ENCODE peak calls at places on chromosomes 6 and 20, in seven cellular contexts. One of them, this sample, is unnamed.
A peak's percentile ranks its signal among the peaks of the same experiment; 100 is the strongest.

GRCh38 chr20:62843656-62844055 is 18.0 kb downstream of the TCFL5 start:
- DNase-seq in CD4-positive, alpha-beta T cell: no peak
- DNase-seq in astrocyte: no peak
- DNase-seq in right atrium auricular region: no peak
- DNase-seq in Peyer's patch: no peak
- DNase-seq in kidney: no peak
- DNase-seq in cardiac muscle cell: no peak
- DNase-seq in this sample: no peak

GRCh38 chr6:119148102-119148824 is 69.8 kb upstream of the FAM184A start:
- DNase-seq in right atrium auricular region: no peak
- DNase-seq in Peyer's patch: no peak
- DNase-seq in cardiac muscle cell: peak; percentile 88
- DNase-seq in kidney: no peak
- DNase-seq in astrocyte: peak; percentile 81
- DNase-seq in CD4-positive, alpha-beta T cell: no peak
- DNase-seq in this sample: no peak

GRCh38 chr20:58065508-58066361 is 162.7 kb downstream of the ANKRD60 start:
- DNase-seq in Peyer's patch: no peak
- DNase-seq in cardiac muscle cell: no peak
- DNase-seq in astrocyte: peak; percentile 73
- DNase-seq in kidney: no peak
- DNase-seq in CD4-positive, alpha-beta T cell: no peak
- DNase-seq in right atrium auricular region: peak; percentile 38
- DNase-seq in this sample: no peak

GRCh38 chr20:22579119-22579427 is 5.3 kb downstream of the FOXA2 start:
- DNase-seq in cardiac muscle cell: no peak
- DNase-seq in Peyer's patch: no peak
- DNase-seq in right atrium auricular region: no peak
- DNase-seq in kidney: no peak
- DNase-seq in astrocyte: no peak
- DNase-seq in CD4-positive, alpha-beta T cell: no peak
- DNase-seq in this sample: no peak

GRCh38 chr20:47929368-47930115 is 144.3 kb upstream of the SULF2 start:
- DNase-seq in cardiac muscle cell: peak; percentile 75
- DNase-seq in Peyer's patch: no peak
- DNase-seq in CD4-positive, alpha-beta T cell: no peak
- DNase-seq in right atrium auricular region: no peak
- DNase-seq in kidney: no peak
- DNase-seq in astrocyte: peak; percentile 84
- DNase-seq in this sample: no peak

GRCh38 chr6:24504274-24504641 is 9.5 kb downstream of the ALDH5A1 start:
- DNase-seq in right atrium auricular region: peak; percentile 7
- DNase-seq in cardiac muscle cell: no peak
- DNase-seq in kidney: no peak
- DNase-seq in Peyer's patch: no peak
- DNase-seq in CD4-positive, alpha-beta T cell: no peak
- DNase-seq in astrocyte: no peak
- DNase-seq in this sample: no peak

GRCh38 chr20:44900231-44900854 is 9.5 kb upstream of the PABPC1L start:
- DNase-seq in CD4-positive, alpha-beta T cell: no peak
- DNase-seq in cardiac muscle cell: no peak
- DNase-seq in astrocyte: no peak
- DNase-seq in kidney: no peak
- DNase-seq in Peyer's patch: no peak
- DNase-seq in right atrium auricular region: no peak
- DNase-seq in this sample: no peak

GRCh38 chr20:34954905-34955231 is 738 bp downstream of the GSS start:
- DNase-seq in right atrium auricular region: peak; percentile 66
- DNase-seq in kidney: no peak
- DNase-seq in CD4-positive, alpha-beta T cell: no peak
- DNase-seq in cardiac muscle cell: peak; percentile 38
- DNase-seq in astrocyte: peak; percentile 29
- DNase-seq in Peyer's patch: no peak
- DNase-seq in this sample: no peak

GRCh38 chr20:4226330-4227084 is 211.1 kb upstream of the RNF24 start:
- DNase-seq in astrocyte: no peak
- DNase-seq in Peyer's patch: no peak
- DNase-seq in CD4-positive, alpha-beta T cell: no peak
- DNase-seq in cardiac muscle cell: no peak
- DNase-seq in kidney: no peak
- DNase-seq in right atrium auricular region: no peak
- DNase-seq in this sample: no peak

GRCh38 chr6:101770116-101770515 is 376.6 kb downstream of the GRIK2 start:
- DNase-seq in astrocyte: no peak
- DNase-seq in Peyer's patch: no peak
- DNase-seq in cardiac muscle cell: no peak
- DNase-seq in CD4-positive, alpha-beta T cell: no peak
- DNase-seq in kidney: no peak
- DNase-seq in right atrium auricular region: no peak
- DNase-seq in this sample: no peak

GRCh38 chr6:100962466-100962865 is 81.3 kb upstream of the ASCC3 start:
- DNase-seq in Peyer's patch: no peak
- DNase-seq in astrocyte: no peak
- DNase-seq in kidney: no peak
- DNase-seq in cardiac muscle cell: no peak
- DNase-seq in right atrium auricular region: no peak
- DNase-seq in CD4-positive, alpha-beta T cell: no peak
- DNase-seq in this sample: no peak

GRCh38 chr6:137933696-137934095 is 66.6 kb downstream of the TNFAIP3 start:
- DNase-seq in Peyer's patch: no peak
- DNase-seq in cardiac muscle cell: peak; percentile 84
- DNase-seq in kidney: no peak
- DNase-seq in astrocyte: peak; percentile 80
- DNase-seq in CD4-positive, alpha-beta T cell: no peak
- DNase-seq in right atrium auricular region: peak; percentile 77
- DNase-seq in this sample: no peak

GRCh38 chr6:44072959-44073611 is 54.2 kb downstream of the MRPL14 start:
- DNase-seq in astrocyte: peak; percentile 57
- DNase-seq in kidney: peak; percentile 94
- DNase-seq in CD4-positive, alpha-beta T cell: peak; percentile 64
- DNase-seq in cardiac muscle cell: peak; percentile 91
- DNase-seq in Peyer's patch: peak; percentile 43
- DNase-seq in right atrium auricular region: no peak
- DNase-seq in this sample: no peak

GRCh38 chr20:62325172-62325905 is 22.5 kb downstream of the ADRM1 start:
- DNase-seq in cardiac muscle cell: no peak
- DNase-seq in right atrium auricular region: no peak
- DNase-seq in CD4-positive, alpha-beta T cell: no peak
- DNase-seq in Peyer's patch: no peak
- DNase-seq in astrocyte: no peak
- DNase-seq in kidney: no peak
- DNase-seq in this sample: no peak

GRCh38 chr20:766906-767305 is 1.4 kb downstream of the SLC52A3 start:
- DNase-seq in astrocyte: no peak
- DNase-seq in kidney: no peak
- DNase-seq in cardiac muscle cell: no peak
- DNase-seq in CD4-positive, alpha-beta T cell: no peak
- DNase-seq in Peyer's patch: no peak
- DNase-seq in right atrium auricular region: no peak
- DNase-seq in this sample: no peak

GRCh38 chr20:58892126-58892931 is 39.8 kb downstream of the GNAS start:
- DNase-seq in cardiac muscle cell: peak; percentile 59
- DNase-seq in Peyer's patch: peak; percentile 81
- DNase-seq in kidney: peak; percentile 94
- DNase-seq in right atrium auricular region: peak; percentile 77
- DNase-seq in astrocyte: peak; percentile 52
- DNase-seq in CD4-positive, alpha-beta T cell: peak; percentile 70
- DNase-seq in this sample: peak; percentile 87

GRCh38 chr20:53660947-53661381 is 67.3 kb upstream of the ZNF217 start:
- DNase-seq in CD4-positive, alpha-beta T cell: no peak
- DNase-seq in astrocyte: no peak
- DNase-seq in cardiac muscle cell: no peak
- DNase-seq in Peyer's patch: no peak
- DNase-seq in kidney: no peak
- DNase-seq in right atrium auricular region: no peak
- DNase-seq in this sample: no peak
- TF ChIP-seq CTCF in CD4-positive, alpha-beta T cell: no peak
- TF ChIP-seq CTCF in astrocyte: no peak
- TF ChIP-seq CTCF in cardiac muscle cell: no peak
- TF ChIP-seq CTCF in Peyer's patch: no peak
- TF ChIP-seq CTCF in kidney: no peak
- TF ChIP-seq CTCF in right atrium auricular region: no peak
- TF ChIP-seq CTCF in this sample: no peak

GRCh38 chr6:99604161-99605073 is 2.2 kb upstream of the PRDM13 start:
- DNase-seq in kidney: no peak
- DNase-seq in astrocyte: no peak
- DNase-seq in cardiac muscle cell: no peak
- DNase-seq in Peyer's patch: no peak
- DNase-seq in right atrium auricular region: no peak
- DNase-seq in CD4-positive, alpha-beta T cell: no peak
- DNase-seq in this sample: no peak
- H3K9me3 ChIP-seq in kidney: no peaks in the 10 kb centered on the region
- H3K9me3 ChIP-seq in astrocyte: peaks cover 14% of the 10 kb centered on the region
- H3K9me3 ChIP-seq in cardiac muscle cell: no peaks in the 10 kb centered on the region
- H3K9me3 ChIP-seq in Peyer's patch: no peaks in the 10 kb centered on the region
- H3K9me3 ChIP-seq in right atrium auricular region: no peaks in the 10 kb centered on the region
- H3K9me3 ChIP-seq in CD4-positive, alpha-beta T cell: peaks cover 6% of the 10 kb centered on the region
- H3K9me3 ChIP-seq in this sample: no peaks in the 10 kb centered on the region

GRCh38 chr6:75516757-75517156 is 23.2 kb upstream of the FILIP1 start:
- DNase-seq in cardiac muscle cell: no peak
- DNase-seq in kidney: no peak
- DNase-seq in CD4-positive, alpha-beta T cell: no peak
- DNase-seq in Peyer's patch: no peak
- DNase-seq in right atrium auricular region: no peak
- DNase-seq in astrocyte: no peak
- DNase-seq in this sample: no peak
- TF ChIP-seq CTCF in cardiac muscle cell: no peak
- TF ChIP-seq CTCF in kidney: no peak
- TF ChIP-seq CTCF in CD4-positive, alpha-beta T cell: no peak
- TF ChIP-seq CTCF in Peyer's patch: no peak
- TF ChIP-seq CTCF in right atrium auricular region: no peak
- TF ChIP-seq CTCF in astrocyte: no peak
- TF ChIP-seq CTCF in this sample: no peak

DNA sequence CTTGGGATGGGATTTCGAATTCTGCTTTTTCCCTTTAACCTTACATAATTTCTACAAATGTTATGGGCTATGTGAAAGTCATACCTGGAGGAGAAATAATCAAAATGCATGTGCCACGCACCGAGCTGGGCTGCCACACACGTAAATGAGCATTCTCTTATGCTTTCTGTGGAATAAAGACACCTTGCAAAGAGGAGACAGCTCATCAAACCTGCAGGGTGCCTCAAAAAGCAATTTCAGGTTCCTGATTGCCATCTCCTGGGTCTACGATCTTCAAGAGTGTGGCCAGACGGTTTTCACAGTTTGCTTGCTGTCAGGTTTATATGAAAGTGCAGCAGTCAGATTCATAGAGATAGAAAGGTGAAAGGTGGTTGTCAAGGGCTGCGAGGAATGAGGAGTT is 36.6 kb downstream of the DUSP22 start:
- DNase-seq in cardiac muscle cell: no peak
- DNase-seq in astrocyte: no peak
- DNase-seq in right atrium auricular region: no peak
- DNase-seq in kidney: no peak
- DNase-seq in Peyer's patch: no peak
- DNase-seq in CD4-positive, alpha-beta T cell: no peak
- DNase-seq in this sample: no peak
- H3K9me3 ChIP-seq in cardiac muscle cell: peaks cover 3% of the 10 kb centered on the region
- H3K9me3 ChIP-seq in astrocyte: no peaks in the 10 kb centered on the region
- H3K9me3 ChIP-seq in right atrium auricular region: no peaks in the 10 kb centered on the region
- H3K9me3 ChIP-seq in kidney: no peaks in the 10 kb centered on the region
- H3K9me3 ChIP-seq in Peyer's patch: no peaks in the 10 kb centered on the region
- H3K9me3 ChIP-seq in CD4-positive, alpha-beta T cell: no peaks in the 10 kb centered on the region
- H3K9me3 ChIP-seq in this sample: no peaks in the 10 kb centered on the region